ENCODE peak calls at places on chromosomes 3 and 15, in nine cellular contexts. One of them, this sample, is unnamed.

GRCh38 chr15:74788716-74789151 is 6.9 kb downstream of the CSK start:
- DNase-seq in T-helper 9 cell: peak
- DNase-seq in AG08395: no peak
- DNase-seq in HFF-Myc: no peak
- DNase-seq in central memory CD4-positive, alpha-beta T cell: peak
- DNase-seq in activated CD4-positive, alpha-beta T cell treated with anti-CD3 and anti-CD28 coated beads, Interleukin-2, amount 50 U/mL, for 1 hour: peak
- DNase-seq in heart right ventricle: no peak
- DNase-seq in aorta: no peak
- DNase-seq in ureter: no peak
- DNase-seq in this sample: no peak

GRCh38 chr15:96337354-96337990 is 7.0 kb downstream of the NR2F2 start:
- DNase-seq in T-helper 9 cell: no peak
- DNase-seq in ureter: no peak
- DNase-seq in heart right ventricle: no peak
- DNase-seq in HFF-Myc: no peak
- DNase-seq in AG08395: no peak
- DNase-seq in central memory CD4-positive, alpha-beta T cell: no peak
- DNase-seq in aorta: no peak
- DNase-seq in activated CD4-positive, alpha-beta T cell treated with anti-CD3 and anti-CD28 coated beads, Interleukin-2, amount 50 U/mL, for 1 hour: no peak
- DNase-seq in this sample: no peak

GRCh38 chr3:71152892-71153265 is 430.6 kb downstream of the FOXP1 start:
- DNase-seq in activated CD4-positive, alpha-beta T cell treated with anti-CD3 and anti-CD28 coated beads, Interleukin-2, amount 50 U/mL, for 1 hour: no peak
- DNase-seq in aorta: no peak
- DNase-seq in central memory CD4-positive, alpha-beta T cell: no peak
- DNase-seq in HFF-Myc: no peak
- DNase-seq in AG08395: no peak
- DNase-seq in ureter: no peak
- DNase-seq in T-helper 9 cell: no peak
- DNase-seq in heart right ventricle: no peak
- DNase-seq in this sample: no peak

GRCh38 chr3:102068327-102068726 is 219.0 kb downstream of the NFKBIZ start:
- DNase-seq in central memory CD4-positive, alpha-beta T cell: no peak
- DNase-seq in ureter: no peak
- DNase-seq in AG08395: no peak
- DNase-seq in HFF-Myc: no peak
- DNase-seq in aorta: no peak
- DNase-seq in heart right ventricle: no peak
- DNase-seq in T-helper 9 cell: no peak
- DNase-seq in activated CD4-positive, alpha-beta T cell treated with anti-CD3 and anti-CD28 coated beads, Interleukin-2, amount 50 U/mL, for 1 hour: no peak
- DNase-seq in this sample: no peak

GRCh38 chr3:37181766-37182165 is 7.4 kb upstream of the LRRFIP2 start:
- DNase-seq in heart right ventricle: no peak
- DNase-seq in central memory CD4-positive, alpha-beta T cell: no peak
- DNase-seq in activated CD4-positive, alpha-beta T cell treated with anti-CD3 and anti-CD28 coated beads, Interleukin-2, amount 50 U/mL, for 1 hour: no peak
- DNase-seq in T-helper 9 cell: no peak
- DNase-seq in ureter: no peak
- DNase-seq in AG08395: no peak
- DNase-seq in HFF-Myc: no peak
- DNase-seq in aorta: no peak
- DNase-seq in this sample: peak

GRCh38 chr3:71304684-71305083 is 278.8 kb downstream of the FOXP1 start:
- DNase-seq in heart right ventricle: peak
- DNase-seq in T-helper 9 cell: no peak
- DNase-seq in central memory CD4-positive, alpha-beta T cell: no peak
- DNase-seq in activated CD4-positive, alpha-beta T cell treated with anti-CD3 and anti-CD28 coated beads, Interleukin-2, amount 50 U/mL, for 1 hour: peak
- DNase-seq in HFF-Myc: no peak
- DNase-seq in aorta: no peak
- DNase-seq in ureter: no peak
- DNase-seq in AG08395: no peak
- DNase-seq in this sample: no peak

GRCh38 chr3:16391936-16392536 is 121.5 kb downstream of the RFTN1 start:
- DNase-seq in central memory CD4-positive, alpha-beta T cell: no peak
- DNase-seq in activated CD4-positive, alpha-beta T cell treated with anti-CD3 and anti-CD28 coated beads, Interleukin-2, amount 50 U/mL, for 1 hour: no peak
- DNase-seq in T-helper 9 cell: no peak
- DNase-seq in heart right ventricle: no peak
- DNase-seq in ureter: no peak
- DNase-seq in AG08395: no peak
- DNase-seq in aorta: no peak
- DNase-seq in HFF-Myc: no peak
- DNase-seq in this sample: no peak

GRCh38 chr3:135538123-135538522 is 427.4 kb upstream of the PPP2R3A start:
- DNase-seq in activated CD4-positive, alpha-beta T cell treated with anti-CD3 and anti-CD28 coated beads, Interleukin-2, amount 50 U/mL, for 1 hour: no peak
- DNase-seq in ureter: no peak
- DNase-seq in AG08395: no peak
- DNase-seq in central memory CD4-positive, alpha-beta T cell: no peak
- DNase-seq in HFF-Myc: no peak
- DNase-seq in heart right ventricle: no peak
- DNase-seq in aorta: no peak
- DNase-seq in T-helper 9 cell: no peak
- DNase-seq in this sample: no peak

GRCh38 chr3:38618343-38618742 is 31.1 kb downstream of the SCN5A start:
- DNase-seq in central memory CD4-positive, alpha-beta T cell: no peak
- DNase-seq in activated CD4-positive, alpha-beta T cell treated with anti-CD3 and anti-CD28 coated beads, Interleukin-2, amount 50 U/mL, for 1 hour: no peak
- DNase-seq in heart right ventricle: no peak
- DNase-seq in ureter: no peak
- DNase-seq in HFF-Myc: no peak
- DNase-seq in AG08395: no peak
- DNase-seq in aorta: no peak
- DNase-seq in T-helper 9 cell: no peak
- DNase-seq in this sample: no peak

GRCh38 chr15:57915827-57916531 is 149.5 kb downstream of the ALDH1A2 start:
- DNase-seq in ureter: no peak
- DNase-seq in AG08395: no peak
- DNase-seq in heart right ventricle: no peak
- DNase-seq in HFF-Myc: no peak
- DNase-seq in central memory CD4-positive, alpha-beta T cell: no peak
- DNase-seq in activated CD4-positive, alpha-beta T cell treated with anti-CD3 and anti-CD28 coated beads, Interleukin-2, amount 50 U/mL, for 1 hour: no peak
- DNase-seq in T-helper 9 cell: no peak
- DNase-seq in aorta: no peak
- DNase-seq in this sample: peak

GRCh38 chr3:126746395-126747177 is 42.5 kb downstream of the CHCHD6 start:
- DNase-seq in aorta: no peak
- DNase-seq in ureter: no peak
- DNase-seq in T-helper 9 cell: no peak
- DNase-seq in central memory CD4-positive, alpha-beta T cell: no peak
- DNase-seq in activated CD4-positive, alpha-beta T cell treated with anti-CD3 and anti-CD28 coated beads, Interleukin-2, amount 50 U/mL, for 1 hour: no peak
- DNase-seq in AG08395: no peak
- DNase-seq in HFF-Myc: peak
- DNase-seq in heart right ventricle: peak
- DNase-seq in this sample: no peak

GRCh38 chr3:52176951-52177700 is 20.8 kb upstream of the ALAS1 start:
- DNase-seq in T-helper 9 cell: no peak
- DNase-seq in heart right ventricle: no peak
- DNase-seq in activated CD4-positive, alpha-beta T cell treated with anti-CD3 and anti-CD28 coated beads, Interleukin-2, amount 50 U/mL, for 1 hour: no peak
- DNase-seq in AG08395: no peak
- DNase-seq in HFF-Myc: no peak
- DNase-seq in ureter: no peak
- DNase-seq in central memory CD4-positive, alpha-beta T cell: no peak
- DNase-seq in aorta: peak
- DNase-seq in this sample: no peak

GRCh38 chr3:185583925-185584324 is 2.2 kb upstream of the SENP2 start:
- DNase-seq in central memory CD4-positive, alpha-beta T cell: no peak
- DNase-seq in T-helper 9 cell: no peak
- DNase-seq in activated CD4-positive, alpha-beta T cell treated with anti-CD3 and anti-CD28 coated beads, Interleukin-2, amount 50 U/mL, for 1 hour: no peak
- DNase-seq in heart right ventricle: no peak
- DNase-seq in AG08395: no peak
- DNase-seq in ureter: no peak
- DNase-seq in aorta: no peak
- DNase-seq in HFF-Myc: no peak
- DNase-seq in this sample: no peak

GRCh38 chr3:143601738-143602480 is 246.4 kb downstream of the SLC9A9 start:
- DNase-seq in T-helper 9 cell: no peak
- DNase-seq in heart right ventricle: peak
- DNase-seq in aorta: peak
- DNase-seq in central memory CD4-positive, alpha-beta T cell: no peak
- DNase-seq in activated CD4-positive, alpha-beta T cell treated with anti-CD3 and anti-CD28 coated beads, Interleukin-2, amount 50 U/mL, for 1 hour: no peak
- DNase-seq in ureter: peak
- DNase-seq in HFF-Myc: peak
- DNase-seq in AG08395: no peak
- DNase-seq in this sample: no peak

GRCh38 chr3:34196914-34197313 is 398.5 kb downstream of the PDCD6IP start:
- DNase-seq in HFF-Myc: no peak
- DNase-seq in ureter: no peak
- DNase-seq in activated CD4-positive, alpha-beta T cell treated with anti-CD3 and anti-CD28 coated beads, Interleukin-2, amount 50 U/mL, for 1 hour: no peak
- DNase-seq in aorta: no peak
- DNase-seq in T-helper 9 cell: no peak
- DNase-seq in AG08395: no peak
- DNase-seq in heart right ventricle: no peak
- DNase-seq in central memory CD4-positive, alpha-beta T cell: no peak
- DNase-seq in this sample: no peak

GRCh38 chr3:124812291-124813265 is 74.6 kb downstream of the ITGB5 start:
- DNase-seq in AG08395: peak
- DNase-seq in aorta: peak
- DNase-seq in central memory CD4-positive, alpha-beta T cell: no peak
- DNase-seq in heart right ventricle: peak
- DNase-seq in ureter: peak
- DNase-seq in activated CD4-positive, alpha-beta T cell treated with anti-CD3 and anti-CD28 coated beads, Interleukin-2, amount 50 U/mL, for 1 hour: no peak
- DNase-seq in T-helper 9 cell: no peak
- DNase-seq in HFF-Myc: peak
- DNase-seq in this sample: no peak

GRCh38 chr3:123296836-123297626 is 95.3 kb downstream of the SEC22A start:
- DNase-seq in aorta: no peak
- DNase-seq in heart right ventricle: no peak
- DNase-seq in HFF-Myc: no peak
- DNase-seq in central memory CD4-positive, alpha-beta T cell: no peak
- DNase-seq in T-helper 9 cell: no peak
- DNase-seq in AG08395: no peak
- DNase-seq in activated CD4-positive, alpha-beta T cell treated with anti-CD3 and anti-CD28 coated beads, Interleukin-2, amount 50 U/mL, for 1 hour: no peak
- DNase-seq in ureter: no peak
- DNase-seq in this sample: no peak

GRCh38 chr3:197151562-197151961 is 121.9 kb upstream of the MELTF start:
- DNase-seq in HFF-Myc: peak
- DNase-seq in central memory CD4-positive, alpha-beta T cell: no peak
- DNase-seq in activated CD4-positive, alpha-beta T cell treated with anti-CD3 and anti-CD28 coated beads, Interleukin-2, amount 50 U/mL, for 1 hour: no peak
- DNase-seq in AG08395: peak
- DNase-seq in T-helper 9 cell: no peak
- DNase-seq in heart right ventricle: peak
- DNase-seq in ureter: peak
- DNase-seq in aorta: no peak
- DNase-seq in this sample: peak